ENCODE peak calls at places on chromosome 22, in seven cellular contexts. One of them, this sample, is unnamed.

GRCh38 chr22:44928711-44929347 is 81.0 kb downstream of the PHF21B start:
- DNase-seq in EL: no peak
- DNase-seq in stimulated activated CD4-positive, alpha-beta T cell treated with anti-CD3 and anti-CD28 coated beads, Interleukin-4, amount 100 ng/mL, for 1 hour: no peak
- DNase-seq in dermis blood vessel endothelial cell: no peak
- DNase-seq in mesenteric fat pad: no peak
- DNase-seq in nephron progenitor cell: no peak
- DNase-seq in coronary artery: no peak
- DNase-seq in this sample: no peak

GRCh38 chr22:44793506-44794225 is 41.3 kb downstream of the ARHGAP8 start:
- DNase-seq in coronary artery: no peak
- DNase-seq in EL: no peak
- DNase-seq in dermis blood vessel endothelial cell: no peak
- DNase-seq in stimulated activated CD4-positive, alpha-beta T cell treated with anti-CD3 and anti-CD28 coated beads, Interleukin-4, amount 100 ng/mL, for 1 hour: no peak
- DNase-seq in mesenteric fat pad: no peak
- DNase-seq in nephron progenitor cell: no peak
- DNase-seq in this sample: no peak

GRCh38 chr22:39181356-39181755 is 28.9 kb upstream of the CBX7 start:
- DNase-seq in stimulated activated CD4-positive, alpha-beta T cell treated with anti-CD3 and anti-CD28 coated beads, Interleukin-4, amount 100 ng/mL, for 1 hour: no peak
- DNase-seq in mesenteric fat pad: no peak
- DNase-seq in EL: no peak
- DNase-seq in nephron progenitor cell: no peak
- DNase-seq in coronary artery: no peak
- DNase-seq in dermis blood vessel endothelial cell: no peak
- DNase-seq in this sample: no peak

GRCh38 chr22:50342651-50343540 is at the start of gene PPP6R2:
- DNase-seq in mesenteric fat pad: peak
- DNase-seq in dermis blood vessel endothelial cell: peak
- DNase-seq in stimulated activated CD4-positive, alpha-beta T cell treated with anti-CD3 and anti-CD28 coated beads, Interleukin-4, amount 100 ng/mL, for 1 hour: peak
- DNase-seq in nephron progenitor cell: peak
- DNase-seq in EL: peak
- DNase-seq in coronary artery: peak
- DNase-seq in this sample: peak

GRCh38 chr22:44486538-44486937 is 11.5 kb downstream of the RTL6 start:
- DNase-seq in dermis blood vessel endothelial cell: no peak
- DNase-seq in mesenteric fat pad: no peak
- DNase-seq in EL: peak
- DNase-seq in nephron progenitor cell: no peak
- DNase-seq in coronary artery: no peak
- DNase-seq in stimulated activated CD4-positive, alpha-beta T cell treated with anti-CD3 and anti-CD28 coated beads, Interleukin-4, amount 100 ng/mL, for 1 hour: no peak
- DNase-seq in this sample: no peak

GRCh38 chr22:37486224-37486845 is at the start of gene MFNG:
- DNase-seq in EL: peak
- DNase-seq in dermis blood vessel endothelial cell: peak
- DNase-seq in stimulated activated CD4-positive, alpha-beta T cell treated with anti-CD3 and anti-CD28 coated beads, Interleukin-4, amount 100 ng/mL, for 1 hour: peak
- DNase-seq in nephron progenitor cell: peak
- DNase-seq in mesenteric fat pad: no peak
- DNase-seq in coronary artery: no peak
- DNase-seq in this sample: peak

GRCh38 chr22:39959640-39960447 is at the start of gene TMA7B:
- DNase-seq in dermis blood vessel endothelial cell: peak
- DNase-seq in nephron progenitor cell: peak
- DNase-seq in EL: peak
- DNase-seq in mesenteric fat pad: no peak
- DNase-seq in coronary artery: no peak
- DNase-seq in stimulated activated CD4-positive, alpha-beta T cell treated with anti-CD3 and anti-CD28 coated beads, Interleukin-4, amount 100 ng/mL, for 1 hour: peak
- DNase-seq in this sample: no peak

GRCh38 chr22:41382610-41383009 is 868 bp downstream of the TEF start:
- DNase-seq in EL: no peak
- DNase-seq in dermis blood vessel endothelial cell: no peak
- DNase-seq in nephron progenitor cell: no peak
- DNase-seq in coronary artery: no peak
- DNase-seq in mesenteric fat pad: no peak
- DNase-seq in stimulated activated CD4-positive, alpha-beta T cell treated with anti-CD3 and anti-CD28 coated beads, Interleukin-4, amount 100 ng/mL, for 1 hour: no peak
- DNase-seq in this sample: no peak

GRCh38 chr22:46289244-46289891 is 7.3 kb upstream of the GTSE1 start:
- DNase-seq in stimulated activated CD4-positive, alpha-beta T cell treated with anti-CD3 and anti-CD28 coated beads, Interleukin-4, amount 100 ng/mL, for 1 hour: no peak
- DNase-seq in mesenteric fat pad: no peak
- DNase-seq in dermis blood vessel endothelial cell: no peak
- DNase-seq in nephron progenitor cell: no peak
- DNase-seq in EL: no peak
- DNase-seq in coronary artery: no peak
- DNase-seq in this sample: no peak

GRCh38 chr22:27420817-27421361 is 380.7 kb downstream of the MN1 start:
- DNase-seq in coronary artery: peak
- DNase-seq in mesenteric fat pad: no peak
- DNase-seq in EL: peak
- DNase-seq in dermis blood vessel endothelial cell: peak
- DNase-seq in nephron progenitor cell: no peak
- DNase-seq in stimulated activated CD4-positive, alpha-beta T cell treated with anti-CD3 and anti-CD28 coated beads, Interleukin-4, amount 100 ng/mL, for 1 hour: no peak
- DNase-seq in this sample: peak